ENCODE peak calls at places on chromosome 18, in six cellular contexts. One of them, this sample, is unnamed.

GRCh38 chr18:44799422-44800421 is 119.0 kb downstream of the SETBP1 start:
- DNase-seq in mesothelial cell of epicardium: no peak
- DNase-seq in GM20000: peak
- DNase-seq in GM12865: peak
- DNase-seq in choroid plexus epithelial cell: no peak
- DNase-seq in Peyer's patch: no peak
- DNase-seq in this sample: no peak

GRCh38 chr18:60090170-60090569 is 190.4 kb downstream of the PMAIP1 start:
- DNase-seq in mesothelial cell of epicardium: no peak
- DNase-seq in GM20000: peak
- DNase-seq in GM12865: peak
- DNase-seq in choroid plexus epithelial cell: peak
- DNase-seq in Peyer's patch: no peak
- DNase-seq in this sample: no peak

GRCh38 chr18:68219867-68220266 is 495.0 kb downstream of the TMX3 start:
- DNase-seq in mesothelial cell of epicardium: no peak
- DNase-seq in GM20000: no peak
- DNase-seq in GM12865: no peak
- DNase-seq in choroid plexus epithelial cell: no peak
- DNase-seq in Peyer's patch: no peak
- DNase-seq in this sample: no peak

GRCh38 chr18:74760436-74760835 is 162.8 kb downstream of the ZNF407 start:
- DNase-seq in mesothelial cell of epicardium: no peak
- DNase-seq in GM20000: no peak
- DNase-seq in GM12865: no peak
- DNase-seq in choroid plexus epithelial cell: no peak
- DNase-seq in Peyer's patch: no peak
- DNase-seq in this sample: no peak

GRCh38 chr18:58998421-58999203 is 133.9 kb downstream of the ZNF532 start:
- DNase-seq in mesothelial cell of epicardium: no peak
- DNase-seq in GM20000: peak
- DNase-seq in GM12865: no peak
- DNase-seq in choroid plexus epithelial cell: peak
- DNase-seq in Peyer's patch: peak
- DNase-seq in this sample: no peak

GRCh38 chr18:3692691-3693090 is 242.7 kb downstream of the TGIF1 start:
- DNase-seq in mesothelial cell of epicardium: no peak
- DNase-seq in GM20000: no peak
- DNase-seq in GM12865: no peak
- DNase-seq in choroid plexus epithelial cell: no peak
- DNase-seq in Peyer's patch: no peak
- DNase-seq in this sample: no peak

GRCh38 chr18:45874501-45875184 is 49.2 kb downstream of the SIGLEC15 start:
- DNase-seq in mesothelial cell of epicardium: no peak
- DNase-seq in GM20000: peak
- DNase-seq in GM12865: peak
- DNase-seq in choroid plexus epithelial cell: peak
- DNase-seq in Peyer's patch: peak
- DNase-seq in this sample: no peak

GRCh38 chr18:69787825-69788547 is 159.7 kb downstream of the CD226 start:
- DNase-seq in mesothelial cell of epicardium: no peak
- DNase-seq in GM20000: no peak
- DNase-seq in GM12865: no peak
- DNase-seq in choroid plexus epithelial cell: peak
- DNase-seq in Peyer's patch: no peak
- DNase-seq in this sample: no peak

GRCh38 chr18:58954986-58955385 is 90.3 kb downstream of the ZNF532 start:
- DNase-seq in mesothelial cell of epicardium: no peak
- DNase-seq in GM20000: no peak
- DNase-seq in GM12865: no peak
- DNase-seq in choroid plexus epithelial cell: no peak
- DNase-seq in Peyer's patch: no peak
- DNase-seq in this sample: no peak

GRCh38 chr18:45793295-45793965 is 32.0 kb upstream of the SIGLEC15 start:
- DNase-seq in mesothelial cell of epicardium: no peak
- DNase-seq in GM20000: no peak
- DNase-seq in GM12865: peak
- DNase-seq in choroid plexus epithelial cell: peak
- DNase-seq in Peyer's patch: no peak
- DNase-seq in this sample: no peak

GRCh38 chr18:31646332-31646822 is 38.0 kb downstream of the B4GALT6 start:
- DNase-seq in mesothelial cell of epicardium: no peak
- DNase-seq in GM20000: no peak
- DNase-seq in GM12865: peak
- DNase-seq in choroid plexus epithelial cell: no peak
- DNase-seq in Peyer's patch: no peak
- DNase-seq in this sample: no peak
- TF ChIP-seq CTCF in mesothelial cell of epicardium: no peak
- TF ChIP-seq CTCF in GM20000: no peak
- TF ChIP-seq CTCF in GM12865: no peak
- TF ChIP-seq CTCF in choroid plexus epithelial cell: no peak
- TF ChIP-seq CTCF in Peyer's patch: no peak
- TF ChIP-seq CTCF in this sample: no peak

GRCh38 chr18:11872479-11873136 is 21.4 kb downstream of the CHMP1B start:
- DNase-seq in mesothelial cell of epicardium: no peak
- DNase-seq in GM20000: peak
- DNase-seq in GM12865: peak
- DNase-seq in choroid plexus epithelial cell: peak
- DNase-seq in Peyer's patch: no peak
- DNase-seq in this sample: no peak
- TF ChIP-seq CTCF in mesothelial cell of epicardium: no peak
- TF ChIP-seq CTCF in GM20000: no peak
- TF ChIP-seq CTCF in GM12865: peak
- TF ChIP-seq CTCF in choroid plexus epithelial cell: peak
- TF ChIP-seq CTCF in Peyer's patch: peak
- TF ChIP-seq CTCF in this sample: peak

DNA sequence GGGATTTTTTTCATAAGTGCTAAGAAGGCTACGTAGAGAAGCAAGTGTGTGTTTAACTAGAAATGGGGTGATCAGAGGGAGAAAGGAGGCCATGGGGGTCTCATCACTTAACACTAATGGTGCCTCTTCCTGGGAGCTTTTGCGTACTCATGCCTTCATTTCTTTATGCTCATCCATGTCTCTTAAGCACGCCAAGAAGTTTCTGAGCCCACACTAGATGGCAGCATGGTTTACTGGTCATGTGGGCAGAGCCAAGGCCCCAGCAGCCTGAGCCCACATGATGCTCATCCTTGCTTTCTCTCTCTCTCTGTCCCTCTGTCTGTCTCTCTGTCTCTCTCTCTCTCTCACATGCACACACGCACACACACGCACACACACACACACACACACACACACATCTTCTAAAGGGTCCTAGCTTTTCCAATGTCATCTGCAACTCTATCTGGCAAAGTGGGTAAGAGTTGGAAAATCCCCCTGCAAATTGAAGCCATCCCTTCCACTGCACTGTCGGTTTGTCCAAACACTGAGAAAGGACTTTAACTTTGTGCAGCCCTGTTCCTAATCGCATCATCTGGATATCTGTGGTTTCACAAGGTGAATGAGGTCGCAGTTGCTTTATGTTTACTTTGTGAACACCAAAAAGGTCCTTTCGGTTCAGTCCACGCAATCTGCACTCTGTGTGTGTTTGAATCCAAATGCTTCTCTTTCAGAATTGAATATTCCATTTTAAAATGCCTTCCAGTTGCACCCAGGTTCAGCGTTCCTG is 137.2 kb upstream of the CCDC68 start:
- DNase-seq in mesothelial cell of epicardium: no peak
- DNase-seq in GM20000: peak
- DNase-seq in GM12865: peak
- DNase-seq in choroid plexus epithelial cell: peak
- DNase-seq in Peyer's patch: peak
- DNase-seq in this sample: no peak
- TF ChIP-seq CTCF in mesothelial cell of epicardium: no peak
- TF ChIP-seq CTCF in GM20000: peak
- TF ChIP-seq CTCF in GM12865: peak
- TF ChIP-seq CTCF in choroid plexus epithelial cell: peak
- TF ChIP-seq CTCF in Peyer's patch: peak
- TF ChIP-seq CTCF in this sample: no peak

GRCh38 chr18:49016648-49017539 is 66.1 kb upstream of the SMAD7 start:
- DNase-seq in mesothelial cell of epicardium: no peak
- DNase-seq in GM20000: no peak
- DNase-seq in GM12865: no peak
- DNase-seq in choroid plexus epithelial cell: peak
- DNase-seq in Peyer's patch: no peak
- DNase-seq in this sample: peak
- TF ChIP-seq CTCF in mesothelial cell of epicardium: no peak
- TF ChIP-seq CTCF in GM20000: no peak
- TF ChIP-seq CTCF in GM12865: no peak
- TF ChIP-seq CTCF in choroid plexus epithelial cell: no peak
- TF ChIP-seq CTCF in Peyer's patch: no peak
- TF ChIP-seq CTCF in this sample: no peak

GRCh38 chr18:48317781-48318381 is 91.3 kb downstream of the ZBTB7C start:
- DNase-seq in mesothelial cell of epicardium: no peak
- DNase-seq in GM20000: no peak
- DNase-seq in GM12865: no peak
- DNase-seq in choroid plexus epithelial cell: no peak
- DNase-seq in Peyer's patch: no peak
- DNase-seq in this sample: no peak

GRCh38 chr18:48312066-48312465 is 97.1 kb downstream of the ZBTB7C start:
- DNase-seq in mesothelial cell of epicardium: no peak
- DNase-seq in GM20000: no peak
- DNase-seq in GM12865: no peak
- DNase-seq in choroid plexus epithelial cell: no peak
- DNase-seq in Peyer's patch: no peak
- DNase-seq in this sample: no peak

GRCh38 chr18:48316177-48316576 is 93.0 kb downstream of the ZBTB7C start:
- DNase-seq in mesothelial cell of epicardium: no peak
- DNase-seq in GM20000: no peak
- DNase-seq in GM12865: no peak
- DNase-seq in choroid plexus epithelial cell: no peak
- DNase-seq in Peyer's patch: no peak
- DNase-seq in this sample: no peak

GRCh38 chr18:48313803-48314202 is 95.4 kb downstream of the ZBTB7C start:
- DNase-seq in mesothelial cell of epicardium: no peak
- DNase-seq in GM20000: no peak
- DNase-seq in GM12865: no peak
- DNase-seq in choroid plexus epithelial cell: no peak
- DNase-seq in Peyer's patch: no peak
- DNase-seq in this sample: no peak

GRCh38 chr18:48314694-48315093 is 94.5 kb downstream of the ZBTB7C start:
- DNase-seq in mesothelial cell of epicardium: no peak
- DNase-seq in GM20000: no peak
- DNase-seq in GM12865: no peak
- DNase-seq in choroid plexus epithelial cell: no peak
- DNase-seq in Peyer's patch: no peak
- DNase-seq in this sample: no peak
- TF ChIP-seq CTCF in mesothelial cell of epicardium: no peak
- TF ChIP-seq CTCF in GM20000: no peak
- TF ChIP-seq CTCF in GM12865: no peak
- TF ChIP-seq CTCF in choroid plexus epithelial cell: no peak
- TF ChIP-seq CTCF in Peyer's patch: no peak
- TF ChIP-seq CTCF in this sample: no peak

GRCh38 chr18:11761553-11761952 is 72.5 kb downstream of the GNAL start:
- DNase-seq in mesothelial cell of epicardium: no peak
- DNase-seq in GM20000: no peak
- DNase-seq in GM12865: peak
- DNase-seq in choroid plexus epithelial cell: peak
- DNase-seq in Peyer's patch: no peak
- DNase-seq in this sample: no peak
- TF ChIP-seq CTCF in mesothelial cell of epicardium: peak
- TF ChIP-seq CTCF in GM20000: no peak
- TF ChIP-seq CTCF in GM12865: peak
- TF ChIP-seq CTCF in choroid plexus epithelial cell: peak
- TF ChIP-seq CTCF in Peyer's patch: no peak
- TF ChIP-seq CTCF in this sample: peak